ENCODE peak calls at places on chromosomes 16 and 17, in nine cellular contexts. M is foreskin keratinocyte; S is hepatocyte; L is neural crest cell; H is MCF 10A; N is CD4-positive, alpha-beta T cell; C is AG10803; J is fibroblast of villous mesenchyme; I is uterus. K is an unnamed sample.
A peak's percentile ranks its signal among the peaks of the same experiment; 100 is the strongest.

GRCh38 chr16:77913738-77914263 is 108.5 kb upstream of the CLEC3A start:
- DNase-seq in M (no peak), S (no peak), L (no peak), H (no peak), N (no peak), C (peak; percentile 24), J (no peak), I (no peak), K (no peak)

GRCh38 chr16:86826931-86827330 is 248.6 kb downstream of the FOXL1 start:
- DNase-seq in M (no peak), S (no peak), L (no peak), H (no peak), N (no peak), C (peak; percentile 10), J (no peak), I (no peak), K (no peak)

GRCh38 chr17:30796016-30796415 is 28.5 kb downstream of the CRLF3 start:
- DNase-seq in M (no peak), S (no peak), L (no peak), H (no peak), N (no peak), C (no peak), J (no peak), I (no peak), K (no peak)

GRCh38 chr16:15899538-15900100 is 11.2 kb upstream of the CEP20 start:
- DNase-seq in M (peak; percentile 97), S (peak; percentile 79), L (no peak), H (peak; percentile 96), N (no peak), C (peak; percentile 84), J (peak; percentile 52), I (no peak), K (no peak)

GRCh38 chr17:81043725-81044427 is 8.9 kb downstream of the BAIAP2 start:
- DNase-seq in M (no peak), S (peak; percentile 80), L (no peak), H (peak; percentile 89), N (no peak), C (peak; percentile 23), J (no peak), I (no peak), K (no peak)

GRCh38 chr16:540645-541340 is 13.3 kb downstream of the CAPN15 start:
- DNase-seq in M (no peak), S (no peak), L (no peak), H (no peak), N (no peak), C (no peak), J (no peak), I (no peak), K (no peak)

GRCh38 chr16:1059310-1059709 is 13.2 kb upstream of the SSTR5 start:
- DNase-seq in M (no peak), S (no peak), L (no peak), H (no peak), N (no peak), C (no peak), J (no peak), I (no peak), K (no peak)

GRCh38 chr17:79789943-79790804 is 6.7 kb downstream of the CBX8 start:
- DNase-seq in M (no peak), S (peak; percentile 79), L (peak; percentile 55), H (peak; percentile 39), N (no peak), C (no peak), J (no peak), I (no peak), K (peak; percentile 96)

GRCh38 chr16:71767060-71767900 is 41.4 kb downstream of the AP1G1 start:
- DNase-seq in M (no peak), S (no peak), L (no peak), H (no peak), N (no peak), C (no peak), J (no peak), I (no peak), K (no peak)

GRCh38 chr16:52460652-52461172 is 86.2 kb downstream of the TOX3 start:
- DNase-seq in M (no peak), S (no peak), L (no peak), H (no peak), N (no peak), C (no peak), J (no peak), I (no peak), K (no peak)

GRCh38 chr17:67293251-67294203 is 48.5 kb upstream of the HELZ start:
- DNase-seq in M (no peak), S (peak; percentile 67), L (peak; percentile 30), H (peak; percentile 74), N (peak; percentile 53), C (peak; percentile 47), J (peak; percentile 64), I (peak; percentile 46), K (peak; percentile 43)

GRCh38 chr17:66533572-66533971 is 231.2 kb downstream of the PRKCA start:
- DNase-seq in M (no peak), S (peak; percentile 74), L (peak; percentile 38), H (no peak), N (no peak), C (no peak), J (peak; percentile 87), I (peak; percentile 48), K (no peak)

GRCh38 chr17:34254651-34255380 is at the start of gene CCL2:
- DNase-seq in M (peak; percentile 50), S (peak; percentile 84), L (peak; percentile 28), H (peak; percentile 10), N (no peak), C (peak; percentile 73), J (peak; percentile 53), I (peak; percentile 77), K (no peak)

GRCh38 chr16:23704772-23705516 is 8.1 kb downstream of the ERN2 start:
- DNase-seq in M (no peak), S (no peak), L (no peak), H (no peak), N (no peak), C (no peak), J (no peak), I (no peak), K (no peak)

GRCh38 chr17:51793686-51794085 is 364.8 kb downstream of the CA10 start:
- DNase-seq in M (no peak), S (no peak), L (no peak), H (no peak), N (no peak), C (no peak), J (no peak), I (no peak), K (no peak)

GRCh38 chr17:29010586-29010985 is 4.8 kb upstream of the SEZ6 start:
- DNase-seq in M (no peak), S (no peak), L (no peak), H (no peak), N (no peak), C (no peak), J (no peak), I (no peak), K (no peak)

GRCh38 chr17:34312080-34312479 is 7.2 kb upstream of the CCL8 start:
- DNase-seq in M (no peak), S (no peak), L (no peak), H (no peak), N (no peak), C (peak; percentile 82), J (peak; percentile 82), I (no peak), K (no peak)

GRCh38 chr17:51419476-51419875 is 159.1 kb downstream of the UTP18 start:
- DNase-seq in M (no peak), S (no peak), L (no peak), H (peak; percentile 23), N (no peak), C (no peak), J (no peak), I (no peak), K (no peak)

DNA sequence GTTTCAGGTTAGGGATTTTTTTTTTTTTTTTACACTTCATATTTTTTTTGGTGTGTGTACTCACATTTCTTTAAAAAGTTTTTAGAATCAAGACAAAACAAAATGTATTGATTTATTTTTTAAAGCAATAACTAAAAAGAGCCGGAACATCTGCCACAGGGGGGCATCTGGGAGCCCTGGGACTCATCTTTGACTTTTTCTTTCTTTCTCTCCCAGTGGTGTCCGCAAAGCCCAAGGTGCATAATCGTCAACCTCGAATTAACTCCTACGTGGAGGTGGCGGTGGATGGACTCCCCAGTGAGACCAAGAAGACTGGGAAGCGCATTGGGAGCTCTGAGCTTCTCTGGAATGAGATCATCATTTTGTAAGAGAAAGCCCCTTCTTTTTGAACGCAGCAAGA is 36.3 kb downstream of the WWP2 start:
- DNase-seq in M (no peak), S (peak; percentile 14), L (no peak), H (no peak), N (no peak), C (peak; percentile 9), J (peak; percentile 19), I (no peak), K (no peak)
- TF ChIP-seq CTCF in M (no peak), S (peak; percentile 44), L (peak; percentile 46), H (no peak), N (no peak), C (peak; percentile 57), J (peak; percentile 54), I (no peak), K (no peak)

GRCh38 chr17:49695698-49696232 is 12.0 kb downstream of the SLC35B1 start:
- DNase-seq in M (no peak), S (no peak), L (no peak), H (no peak), N (no peak), C (no peak), J (no peak), I (no peak), K (no peak)
- TF ChIP-seq CTCF in M (no peak), S (no peak), L (no peak), H (no peak), N (no peak), C (no peak), J (no peak), I (no peak), K (no peak)

GRCh38 chr17:76944477-76944876 is 76.3 kb downstream of the MGAT5B start:
- DNase-seq in M (no peak), S (no peak), L (no peak), H (no peak), N (no peak), C (no peak), J (no peak), I (no peak), K (no peak)
- TF ChIP-seq CTCF in M (no peak), S (no peak), L (no peak), H (no peak), N (no peak), C (no peak), J (no peak), I (no peak), K (no peak)

GRCh38 chr17:39706383-39706782 is 6.5 kb downstream of the ERBB2 start:
- DNase-seq in M (no peak), S (no peak), L (no peak), H (no peak), N (no peak), C (no peak), J (no peak), I (no peak), K (no peak)

GRCh38 chr17:39703913-39704312 is 4.0 kb downstream of the ERBB2 start:
- DNase-seq in M (no peak), S (no peak), L (no peak), H (no peak), N (no peak), C (no peak), J (no peak), I (no peak), K (no peak)

GRCh38 chr17:39705786-39706348 is 6.0 kb downstream of the ERBB2 start:
- DNase-seq in M (peak; percentile 42), S (no peak), L (no peak), H (peak; percentile 53), N (no peak), C (no peak), J (no peak), I (no peak), K (no peak)

GRCh38 chr17:39702901-39703893 is 3.3 kb downstream of the ERBB2 start:
- DNase-seq in M (no peak), S (no peak), L (no peak), H (no peak), N (no peak), C (no peak), J (peak; percentile 63), I (no peak), K (no peak)

GRCh38 chr17:39704821-39705551 is 5.1 kb downstream of the ERBB2 start:
- DNase-seq in M (no peak), S (no peak), L (no peak), H (no peak), N (no peak), C (peak; percentile 49), J (peak; percentile 48), I (no peak), K (no peak)
- TF ChIP-seq CTCF in M (peak; percentile 44), S (no peak), L (peak; percentile 48), H (no peak), N (no peak), C (peak; percentile 42), J (peak; percentile 52), I (peak; percentile 27), K (no peak)

K was measured in D721Med.